ENCODE peak calls at places on chromosomes 16 and 17, in six cellular contexts. V is activated CD4-positive, alpha-beta T cell treated with anti-CD3 and anti-CD28 coated beads, Interleukin-2, amount 10 ng/mL, durations not matched to agents 7 days and 5 days; K is HCT116; T is stimulated activated CD4-positive, alpha-beta T cell treated with anti-CD3 and anti-CD28 coated beads, TNF-alpha, amount 100 ng/mL, for 24 hours; B is EL; D is SW480. I is an unnamed sample.

GRCh38 chr16:88686439-88687253 is at the start of gene SNAI3:
- DNase-seq in V (peak), K (peak), T (peak), B (peak), D (peak), I (peak)

GRCh38 chr17:7523033-7523432 is 25.8 kb upstream of the TNFSF12 start:
- DNase-seq in V (peak), K (peak), T (peak), B (peak), D (peak), I (no peak)

GRCh38 chr17:73528679-73529078 is 115.6 kb downstream of the SDK2 start:
- DNase-seq in V (no peak), K (no peak), T (no peak), B (no peak), D (no peak), I (no peak)

GRCh38 chr17:9513266-9513665 is 62.4 kb downstream of the STX8 start:
- DNase-seq in V (no peak), K (no peak), T (no peak), B (peak), D (no peak), I (no peak)

GRCh38 chr16:23952128-23953041 is 116.6 kb downstream of the PRKCB start:
- DNase-seq in V (no peak), K (no peak), T (no peak), B (peak), D (no peak), I (no peak)

GRCh38 chr16:66044616-66045015 is 321.9 kb upstream of the CDH5 start:
- DNase-seq in V (no peak), K (no peak), T (no peak), B (no peak), D (no peak), I (no peak)

GRCh38 chr16:12494716-12495115 is 309.0 kb downstream of the CPPED1 start:
- DNase-seq in V (no peak), K (no peak), T (no peak), B (no peak), D (no peak), I (no peak)

GRCh38 chr17:4777969-4778760 is 6.5 kb downstream of the TM4SF5 start:
- DNase-seq in V (no peak), K (no peak), T (no peak), B (no peak), D (no peak), I (no peak)

GRCh38 chr16:5330058-5330457 is 232.5 kb upstream of the EEF2KMT start:
- DNase-seq in V (no peak), K (no peak), T (no peak), B (no peak), D (no peak), I (no peak)

GRCh38 chr16:56781565-56781964 is 51.6 kb downstream of the NUP93 start:
- DNase-seq in V (no peak), K (no peak), T (no peak), B (no peak), D (peak), I (no peak)

GRCh38 chr16:12819126-12820117 is 15.7 kb upstream of the CPPED1 start:
- DNase-seq in V (peak), K (peak), T (peak), B (peak), D (peak), I (peak)

GRCh38 chr17:1709971-1710806 is at the start of gene TLCD2:
- DNase-seq in V (no peak), K (peak), T (no peak), B (peak), D (peak), I (peak)

I was measured in Calu3.